ENCODE peak calls at places on chromosomes 5 and 9, in nine cellular contexts. One of them, this sample, is unnamed.

GRCh38 chr9:20707708-20708107 is 23.6 kb downstream of the FOCAD start:
- DNase-seq in NCI-H345: no peak
- DNase-seq in AG09309: no peak
- DNase-seq in astrocyte of the spinal cord: no peak
- DNase-seq in stimulated activated CD8-positive, alpha-beta memory T cell treated with anti-CD3 and anti-CD28 coated beads, Interleukin-12 subunit alpha, Interleukin-12 subunit beta, amount 100 ng/mL, for 4 hours: no peak
- DNase-seq in NCI-H1417: no peak
- DNase-seq in neural crest cell: no peak
- DNase-seq in T-helper 17 cell: no peak
- DNase-seq in cardiac fibroblast: no peak
- DNase-seq in this sample: no peak

GRCh38 chr9:77944556-77945261 is 86.9 kb downstream of the GNAQ start:
- DNase-seq in astrocyte of the spinal cord: no peak
- DNase-seq in stimulated activated CD8-positive, alpha-beta memory T cell treated with anti-CD3 and anti-CD28 coated beads, Interleukin-12 subunit alpha, Interleukin-12 subunit beta, amount 100 ng/mL, for 4 hours: no peak
- DNase-seq in NCI-H345: no peak
- DNase-seq in AG09309: no peak
- DNase-seq in neural crest cell: no peak
- DNase-seq in cardiac fibroblast: peak
- DNase-seq in NCI-H1417: no peak
- DNase-seq in T-helper 17 cell: no peak
- DNase-seq in this sample: no peak

GRCh38 chr9:93859431-93860215 is 95.5 kb downstream of the BARX1 start:
- DNase-seq in cardiac fibroblast: no peak
- DNase-seq in neural crest cell: no peak
- DNase-seq in T-helper 17 cell: no peak
- DNase-seq in stimulated activated CD8-positive, alpha-beta memory T cell treated with anti-CD3 and anti-CD28 coated beads, Interleukin-12 subunit alpha, Interleukin-12 subunit beta, amount 100 ng/mL, for 4 hours: no peak
- DNase-seq in astrocyte of the spinal cord: no peak
- DNase-seq in AG09309: no peak
- DNase-seq in NCI-H1417: no peak
- DNase-seq in NCI-H345: no peak
- DNase-seq in this sample: no peak

GRCh38 chr9:115032300-115032699 is 85.7 kb downstream of the TNC start:
- DNase-seq in astrocyte of the spinal cord: no peak
- DNase-seq in stimulated activated CD8-positive, alpha-beta memory T cell treated with anti-CD3 and anti-CD28 coated beads, Interleukin-12 subunit alpha, Interleukin-12 subunit beta, amount 100 ng/mL, for 4 hours: no peak
- DNase-seq in cardiac fibroblast: no peak
- DNase-seq in NCI-H345: no peak
- DNase-seq in neural crest cell: no peak
- DNase-seq in AG09309: no peak
- DNase-seq in NCI-H1417: no peak
- DNase-seq in T-helper 17 cell: no peak
- DNase-seq in this sample: no peak

GRCh38 chr5:132839426-132840301 is 9.2 kb upstream of the SHROOM1 start:
- DNase-seq in astrocyte of the spinal cord: peak
- DNase-seq in neural crest cell: no peak
- DNase-seq in NCI-H1417: no peak
- DNase-seq in stimulated activated CD8-positive, alpha-beta memory T cell treated with anti-CD3 and anti-CD28 coated beads, Interleukin-12 subunit alpha, Interleukin-12 subunit beta, amount 100 ng/mL, for 4 hours: no peak
- DNase-seq in T-helper 17 cell: no peak
- DNase-seq in NCI-H345: no peak
- DNase-seq in cardiac fibroblast: peak
- DNase-seq in AG09309: peak
- DNase-seq in this sample: no peak

GRCh38 chr5:135005076-135005475 is 29.0 kb downstream of the PITX1 start:
- DNase-seq in AG09309: no peak
- DNase-seq in cardiac fibroblast: no peak
- DNase-seq in stimulated activated CD8-positive, alpha-beta memory T cell treated with anti-CD3 and anti-CD28 coated beads, Interleukin-12 subunit alpha, Interleukin-12 subunit beta, amount 100 ng/mL, for 4 hours: no peak
- DNase-seq in NCI-H345: no peak
- DNase-seq in T-helper 17 cell: no peak
- DNase-seq in NCI-H1417: no peak
- DNase-seq in astrocyte of the spinal cord: no peak
- DNase-seq in neural crest cell: no peak
- DNase-seq in this sample: no peak

GRCh38 chr9:95128177-95128524 is 189.4 kb downstream of the FANCC start:
- DNase-seq in NCI-H345: no peak
- DNase-seq in T-helper 17 cell: no peak
- DNase-seq in cardiac fibroblast: no peak
- DNase-seq in NCI-H1417: no peak
- DNase-seq in AG09309: no peak
- DNase-seq in neural crest cell: no peak
- DNase-seq in astrocyte of the spinal cord: no peak
- DNase-seq in stimulated activated CD8-positive, alpha-beta memory T cell treated with anti-CD3 and anti-CD28 coated beads, Interleukin-12 subunit alpha, Interleukin-12 subunit beta, amount 100 ng/mL, for 4 hours: no peak
- DNase-seq in this sample: no peak

GRCh38 chr5:59569158-59569557 is 324.4 kb downstream of the PDE4D start:
- DNase-seq in stimulated activated CD8-positive, alpha-beta memory T cell treated with anti-CD3 and anti-CD28 coated beads, Interleukin-12 subunit alpha, Interleukin-12 subunit beta, amount 100 ng/mL, for 4 hours: no peak
- DNase-seq in NCI-H345: no peak
- DNase-seq in cardiac fibroblast: no peak
- DNase-seq in NCI-H1417: no peak
- DNase-seq in T-helper 17 cell: no peak
- DNase-seq in neural crest cell: no peak
- DNase-seq in AG09309: no peak
- DNase-seq in astrocyte of the spinal cord: no peak
- DNase-seq in this sample: no peak

GRCh38 chr9:23493219-23493618 is 332.8 kb downstream of the ELAVL2 start:
- DNase-seq in NCI-H1417: no peak
- DNase-seq in AG09309: no peak
- DNase-seq in stimulated activated CD8-positive, alpha-beta memory T cell treated with anti-CD3 and anti-CD28 coated beads, Interleukin-12 subunit alpha, Interleukin-12 subunit beta, amount 100 ng/mL, for 4 hours: no peak
- DNase-seq in astrocyte of the spinal cord: no peak
- DNase-seq in NCI-H345: no peak
- DNase-seq in T-helper 17 cell: no peak
- DNase-seq in cardiac fibroblast: no peak
- DNase-seq in neural crest cell: no peak
- DNase-seq in this sample: no peak

GRCh38 chr5:79843450-79844388 is 147.3 kb downstream of the MTX3 start:
- DNase-seq in NCI-H345: no peak
- DNase-seq in astrocyte of the spinal cord: no peak
- DNase-seq in T-helper 17 cell: no peak
- DNase-seq in stimulated activated CD8-positive, alpha-beta memory T cell treated with anti-CD3 and anti-CD28 coated beads, Interleukin-12 subunit alpha, Interleukin-12 subunit beta, amount 100 ng/mL, for 4 hours: no peak
- DNase-seq in cardiac fibroblast: no peak
- DNase-seq in AG09309: no peak
- DNase-seq in NCI-H1417: no peak
- DNase-seq in neural crest cell: no peak
- DNase-seq in this sample: no peak

GRCh38 chr9:121699271-121700164 is 48.1 kb downstream of the DAB2IP start:
- DNase-seq in AG09309: no peak
- DNase-seq in NCI-H1417: peak
- DNase-seq in cardiac fibroblast: peak
- DNase-seq in astrocyte of the spinal cord: peak
- DNase-seq in stimulated activated CD8-positive, alpha-beta memory T cell treated with anti-CD3 and anti-CD28 coated beads, Interleukin-12 subunit alpha, Interleukin-12 subunit beta, amount 100 ng/mL, for 4 hours: peak
- DNase-seq in T-helper 17 cell: no peak
- DNase-seq in NCI-H345: peak
- DNase-seq in neural crest cell: peak
- DNase-seq in this sample: peak

GRCh38 chr5:137635521-137635921 is 100.4 kb downstream of the KLHL3 start:
- DNase-seq in cardiac fibroblast: peak
- DNase-seq in stimulated activated CD8-positive, alpha-beta memory T cell treated with anti-CD3 and anti-CD28 coated beads, Interleukin-12 subunit alpha, Interleukin-12 subunit beta, amount 100 ng/mL, for 4 hours: no peak
- DNase-seq in NCI-H345: no peak
- DNase-seq in NCI-H1417: peak
- DNase-seq in neural crest cell: no peak
- DNase-seq in AG09309: no peak
- DNase-seq in astrocyte of the spinal cord: peak
- DNase-seq in T-helper 17 cell: no peak
- DNase-seq in this sample: no peak